ENCODE peak calls at places on chromosome 20, in ten cellular contexts. A, K, C, W, E, O, U, S, P and I are unnamed samples.

GRCh38 chr20:9215539-9215938 is 146.7 kb downstream of the PLCB4 start:
- DNase-seq in A (no peak), K (no peak), C (no peak), W (no peak), E (no peak), O (no peak), U (peak; percentile 33), S (no peak), P (no peak), I (no peak)

GRCh38 chr20:24462461-24463010 is 6.9 kb upstream of the SYNDIG1 start:
- DNase-seq in A (no peak), K (no peak), C (no peak), W (no peak), E (no peak), O (no peak), U (no peak), S (no peak), P (no peak), I (no peak)

GRCh38 chr20:57620274-57620990 is at the start of gene ZBP1:
- DNase-seq in A (no peak), K (no peak), C (no peak), W (no peak), E (peak; percentile 65), O (peak; percentile 73), U (no peak), S (no peak), P (peak; percentile 76), I (no peak)

GRCh38 chr20:47559141-47559540 is 57.5 kb downstream of the NCOA3 start:
- DNase-seq in A (no peak), K (no peak), C (no peak), W (no peak), E (no peak), O (no peak), U (no peak), S (no peak), P (no peak), I (no peak)

GRCh38 chr20:59010995-59011873 is 4.2 kb upstream of the CTSZ start:
- DNase-seq in A (no peak), K (no peak), C (no peak), W (no peak), E (peak; percentile 25), O (no peak), U (no peak), S (no peak), P (no peak), I (peak; percentile 79)

GRCh38 chr20:31637660-31638059 is at the start of gene COX4I2:
- DNase-seq in A (no peak), K (no peak), C (no peak), W (no peak), E (no peak), O (no peak), U (no peak), S (no peak), P (no peak), I (no peak)

GRCh38 chr20:25468126-25469075 is 60.9 kb downstream of the GINS1 start:
- DNase-seq in A (no peak), K (no peak), C (no peak), W (no peak), E (no peak), O (no peak), U (no peak), S (no peak), P (no peak), I (no peak)

GRCh38 chr20:1415667-1416468 is 23.0 kb upstream of the FKBP1A start:
- DNase-seq in A (no peak), K (no peak), C (no peak), W (no peak), E (no peak), O (no peak), U (peak; percentile 94), S (no peak), P (no peak), I (peak; percentile 10)

GRCh38 chr20:42281801-42282200 is 663.6 kb upstream of the CHD6 start:
- DNase-seq in A (no peak), K (no peak), C (no peak), W (no peak), E (no peak), O (no peak), U (no peak), S (no peak), P (no peak), I (no peak)

DNA sequence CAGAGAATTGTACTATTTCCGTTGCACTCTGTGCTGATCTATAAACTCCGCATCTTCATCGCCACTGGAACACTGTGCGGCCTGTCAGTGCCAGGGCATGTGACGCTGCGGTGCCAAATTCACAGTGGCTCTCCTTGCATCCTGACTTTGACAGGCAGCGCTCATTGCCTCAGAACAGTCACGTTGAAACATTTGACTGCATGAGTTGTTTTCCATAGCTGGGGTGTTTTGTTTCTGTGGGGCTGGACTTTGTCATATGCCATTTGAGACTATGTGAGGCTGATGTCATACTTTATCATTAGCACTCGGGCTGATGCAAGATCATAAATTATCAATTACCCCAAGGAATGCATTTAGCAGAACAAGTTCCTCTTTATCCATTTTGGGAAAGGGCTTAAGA is 32.7 kb downstream of the CFAP61 start:
- DNase-seq in A (no peak), K (no peak), C (no peak), W (no peak), E (no peak), O (no peak), U (no peak), S (peak; percentile 75), P (no peak), I (no peak)
- TF ChIP-seq POLR2A in A (no peak), K (no peak), C (no peak), W (no peak), E (no peak), O (no peak), U (no peak), S (no peak), P (no peak), I (no peak)

GRCh38 chr20:64040231-64041039 is 4.5 kb downstream of the C20orf204 start:
- DNase-seq in A (no peak), K (no peak), C (no peak), W (no peak), E (no peak), O (no peak), U (no peak), S (no peak), P (no peak), I (no peak)

GRCh38 chr20:64041040-64041780 is 5.2 kb downstream of the C20orf204 start:
- DNase-seq in A (no peak), K (no peak), C (no peak), W (no peak), E (no peak), O (no peak), U (no peak), S (no peak), P (no peak), I (no peak)

GRCh38 chr20:64039293-64040160 is 3.5 kb downstream of the C20orf204 start:
- DNase-seq in A (no peak), K (no peak), C (no peak), W (no peak), E (no peak), O (no peak), U (no peak), S (no peak), P (no peak), I (no peak)

GRCh38 chr20:64043768-64044167 is 5.7 kb downstream of the SOX18 start:
- DNase-seq in A (no peak), K (no peak), C (no peak), W (no peak), E (no peak), O (no peak), U (no peak), S (no peak), P (no peak), I (no peak)

DNA sequence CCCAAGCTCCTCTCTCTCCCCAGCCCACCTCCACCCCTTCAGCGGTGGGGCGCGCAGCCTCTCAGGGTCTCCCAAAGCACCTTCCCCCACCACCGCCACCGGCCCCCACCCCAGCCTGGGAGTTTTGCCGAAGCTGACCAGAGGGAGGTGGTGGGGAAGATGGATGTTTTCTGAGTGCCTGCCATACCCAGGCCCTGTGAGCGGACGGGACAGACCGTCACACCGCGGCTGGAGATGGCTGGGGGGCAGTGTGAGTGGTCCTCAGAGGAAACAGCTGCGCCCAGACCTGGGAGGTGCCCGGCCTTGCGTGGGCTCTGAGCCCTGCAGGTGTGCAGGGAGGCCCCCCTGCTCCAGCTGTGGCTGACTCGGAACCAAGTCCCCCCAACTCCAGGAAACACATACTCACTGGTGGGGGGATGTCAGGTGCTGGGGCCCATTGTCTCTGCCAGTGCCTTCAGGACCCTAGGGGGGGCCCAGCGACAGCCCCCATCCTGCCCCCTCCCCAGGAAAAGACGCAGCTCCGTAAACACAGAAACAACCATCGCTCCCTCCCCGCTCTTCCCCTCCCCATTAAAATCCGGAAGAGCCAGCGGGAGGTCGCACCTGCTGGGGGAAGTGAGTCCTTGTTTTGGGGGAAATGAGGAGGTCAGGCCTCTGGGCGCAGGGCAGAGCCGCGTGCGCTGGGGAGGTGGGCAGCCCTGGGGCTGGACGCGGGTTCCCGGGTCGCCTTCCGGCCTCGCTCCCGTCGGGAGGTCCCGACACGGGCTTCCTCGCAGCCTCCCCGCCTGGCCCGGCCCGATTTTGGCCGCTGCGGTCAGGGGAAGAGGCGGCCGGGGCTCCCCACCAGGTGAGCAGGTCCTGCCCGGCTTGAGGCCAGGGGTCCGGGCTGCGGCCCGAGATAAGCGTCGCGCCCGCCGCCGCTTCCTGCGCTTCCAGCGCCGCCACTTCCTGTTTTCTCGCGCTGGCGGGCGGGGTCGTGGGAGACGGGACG is 6.1 kb downstream of the C20orf204 start:
- DNase-seq in A (no peak), K (no peak), C (no peak), W (no peak), E (no peak), O (no peak), U (no peak), S (no peak), P (no peak), I (no peak)
- TF ChIP-seq POLR2A in A (no peak), K (no peak), C (no peak), W (no peak), E (no peak), O (peak; percentile 70), U (no peak), S (no peak), P (peak; percentile 74), I (no peak)

GRCh38 chr20:35171753-35172433 is at the start of gene PROCR:
- DNase-seq in A (peak; percentile 89), K (peak; percentile 86), C (peak; percentile 91), W (no peak), E (peak; percentile 72), O (no peak), U (peak; percentile 96), S (peak; percentile 93), P (no peak), I (peak; percentile 47)
- TF ChIP-seq POLR2A in A (no peak), K (no peak), C (no peak), W (no peak), E (no peak), O (no peak), U (peak; percentile 55), S (no peak), P (no peak), I (no peak)

GRCh38 chr20:36951977-36952738 is 650 bp upstream of the SAMHD1 start:
- DNase-seq in A (no peak), K (no peak), C (no peak), W (no peak), E (no peak), O (no peak), U (no peak), S (no peak), P (no peak), I (no peak)

GRCh38 chr20:36956674-36957073 is 5.2 kb upstream of the SAMHD1 start:
- DNase-seq in A (no peak), K (no peak), C (no peak), W (no peak), E (no peak), O (no peak), U (no peak), S (no peak), P (no peak), I (no peak)

GRCh38 chr20:36950432-36951197 is 893 bp downstream of the SAMHD1 start:
- DNase-seq in A (no peak), K (peak; percentile 29), C (peak; percentile 28), W (no peak), E (peak; percentile 28), O (no peak), U (peak; percentile 16), S (no peak), P (no peak), I (peak; percentile 45)

GRCh38 chr20:36951198-36951976 is at the start of gene SAMHD1:
- DNase-seq in A (peak; percentile 96), K (peak; percentile 98), C (peak; percentile 97), W (peak; percentile 61), E (peak; percentile 97), O (peak; percentile 96), U (peak; percentile 98), S (peak; percentile 95), P (peak; percentile 99), I (peak; percentile 93)
- TF ChIP-seq POLR2A in A (peak; percentile 96), K (peak; percentile 98), C (peak; percentile 89), W (peak; percentile 72), E (no peak), O (peak; percentile 75), U (peak; percentile 55), S (no peak), P (peak; percentile 52), I (peak; percentile 25)